ENCODE peak calls at places on chromosome 13, in ten cellular contexts. K is A549; I is HFFc6; Z is T-helper 2 cell; M is effector CD4-positive, alpha-beta T cell; J is T-cell; L is activated CD8-positive, alpha-beta memory T cell treated with anti-CD3 and anti-CD28 coated beads for 4 hours; N is head of caudate nucleus; X is ecto neural progenitor cell; R is activated CD4-positive, alpha-beta memory T cell treated with anti-CD3 and anti-CD28 coated beads for 36 hours. S is an unnamed sample.

GRCh38 chr13:113002206-113002821 is 33.3 kb downstream of the MCF2L start:
- DNase-seq in L (no peak), R (no peak), K (no peak), N (no peak), X (peak), Z (no peak), M (no peak), J (no peak), I (no peak), S (peak)

GRCh38 chr13:37360556-37360955 is 238.0 kb downstream of the POSTN start:
- DNase-seq in K (no peak), R (no peak), I (no peak), N (no peak), M (no peak), J (no peak), Z (no peak), X (no peak), L (no peak), S (no peak)

GRCh38 chr13:27789495-27790303 is 2.6 kb upstream of the GSX1 start:
- DNase-seq in J (no peak), Z (peak), N (no peak), R (peak), L (no peak), X (peak), M (no peak), I (no peak), K (no peak), S (no peak)

GRCh38 chr13:33184131-33184485 is 101.4 kb downstream of the STARD13 start:
- DNase-seq in K (no peak), I (no peak), R (no peak), J (no peak), N (no peak), M (no peak), Z (peak), L (no peak), X (no peak), S (no peak)

GRCh38 chr13:39784347-39784746 is 128.9 kb downstream of the COG6 start:
- DNase-seq in K (no peak), I (peak), J (no peak), Z (no peak), X (no peak), M (no peak), N (no peak), R (no peak), L (no peak), S (no peak)

GRCh38 chr13:110272227-110272626 is 34.7 kb downstream of the COL4A1 start:
- DNase-seq in I (no peak), M (no peak), J (no peak), N (no peak), K (no peak), Z (peak), R (peak), X (no peak), L (no peak), S (no peak)

GRCh38 chr13:48642061-48642460 is 11.7 kb upstream of the CYSLTR2 start:
- DNase-seq in R (no peak), L (no peak), M (no peak), J (no peak), N (no peak), Z (no peak), K (no peak), X (no peak), I (no peak), S (no peak)

GRCh38 chr13:36131931-36132297 is 732 bp upstream of the DCLK1 start:
- DNase-seq in Z (no peak), R (no peak), K (no peak), L (no peak), M (no peak), J (no peak), N (no peak), I (no peak), X (no peak), S (no peak)

GRCh38 chr13:75480691-75481175 is 1.2 kb downstream of the TBC1D4 start:
- DNase-seq in N (peak), Z (peak), K (peak), M (no peak), X (peak), R (peak), J (peak), I (peak), L (no peak), S (peak)

GRCh38 chr13:97435794-97436193 is 1.8 kb downstream of the RAP2A start:
- DNase-seq in J (no peak), I (peak), K (no peak), X (no peak), N (no peak), Z (peak), R (no peak), M (no peak), L (no peak), S (no peak)

GRCh38 chr13:112725346-112726017 is 35.6 kb downstream of the ATP11A start:
- DNase-seq in I (peak), Z (peak), M (no peak), R (peak), X (no peak), K (no peak), L (no peak), J (no peak), N (no peak), S (no peak)

GRCh38 chr13:104937881-104938280 is 1597.6 kb downstream of the EFNB2 start:
- DNase-seq in I (no peak), Z (no peak), L (no peak), K (no peak), J (no peak), N (no peak), M (no peak), X (no peak), R (no peak), S (no peak)

GRCh38 chr13:79404985-79405384 is 1.1 kb downstream of the RBM26 start:
- DNase-seq in R (peak), J (no peak), I (no peak), K (no peak), N (no peak), X (no peak), Z (peak), L (no peak), M (no peak), S (no peak)

GRCh38 chr13:22505489-22505888 is 675.3 kb upstream of the SGCG start:
- DNase-seq in L (no peak), M (no peak), J (no peak), I (no peak), X (no peak), R (no peak), Z (no peak), K (no peak), N (no peak), S (no peak)

GRCh38 chr13:50191004-50191403 is 175.8 kb downstream of the KCNRG start:
- DNase-seq in J (no peak), L (no peak), Z (peak), M (no peak), R (no peak), I (no peak), N (no peak), K (no peak), X (no peak), S (no peak)

S was measured in neuronal stem cell.